ENCODE peak calls at places on chromosomes 5 and 9, in seven cellular contexts. M, A, N, E, B, L and K are unnamed samples.

GRCh38 chr9:137156567-137157375 is 13.1 kb downstream of the LRRC26 start:
- DNase-seq in E (no peak), A (peak), N (peak), M (peak), L (no peak), B (peak), K (peak)

GRCh38 chr5:15222156-15222555 is 277.8 kb upstream of the FBXL7 start:
- DNase-seq in A (no peak), M (no peak), N (no peak), B (no peak), E (no peak), L (peak), K (no peak)

GRCh38 chr5:1315018-1315708 is 20.3 kb upstream of the TERT start:
- DNase-seq in N (peak), M (no peak), L (no peak), A (no peak), B (no peak), E (no peak), K (no peak)

GRCh38 chr9:129479217-129480011 is 141.5 kb downstream of the C9orf50 start:
- DNase-seq in L (no peak), B (no peak), A (no peak), N (no peak), E (no peak), M (no peak), K (no peak)

GRCh38 chr5:5504325-5504724 is 81.8 kb downstream of the ICE1 start:
- DNase-seq in B (no peak), M (no peak), L (no peak), E (no peak), A (no peak), N (no peak), K (no peak)

GRCh38 chr5:73452215-73452614 is 3.6 kb upstream of the FOXD1 start:
- DNase-seq in M (no peak), N (no peak), B (no peak), E (no peak), L (no peak), A (no peak), K (no peak)

GRCh38 chr5:65811004-65811403 is 89.0 kb downstream of the NLN start:
- DNase-seq in B (no peak), E (no peak), A (peak), L (no peak), M (no peak), N (no peak), K (no peak)

GRCh38 chr5:79512692-79513518 is 1.0 kb downstream of the HOMER1 start:
- DNase-seq in M (peak), B (peak), L (no peak), A (peak), N (peak), E (no peak), K (peak)

GRCh38 chr5:96254980-96255681 is 177.9 kb downstream of the PCSK1 start:
- DNase-seq in E (no peak), A (peak), L (no peak), M (no peak), B (peak), N (no peak), K (no peak)

GRCh38 chr5:91123896-91124295 is 259.2 kb downstream of the ARRDC3 start:
- DNase-seq in M (no peak), E (no peak), N (no peak), A (no peak), L (no peak), B (no peak), K (no peak)

GRCh38 chr5:38420246-38420645 is 136.2 kb downstream of the LIFR start:
- DNase-seq in E (no peak), L (no peak), A (peak), N (no peak), M (no peak), B (peak), K (no peak)
- H4K8ac ChIP-seq in E (no peak), L (no peak), A (no peak), N (no peak), M (no peak), B (no peak), K (no peak)

GRCh38 chr5:153050496-153051179 is 439.8 kb upstream of the GRIA1 start:
- DNase-seq in L (no peak), E (no peak), M (no peak), A (no peak), N (no peak), B (no peak), K (no peak)
- H3K27ac ChIP-seq in L (no peak), E (no peak), M (no peak), A (no peak), N (no peak), B (no peak), K (no peak)

GRCh38 chr9:93126151-93126781 is 7.8 kb downstream of the NINJ1 start:
- DNase-seq in M (no peak), B (no peak), E (no peak), L (no peak), A (no peak), N (peak), K (no peak)

GRCh38 chr9:93122721-93123221 is 11.3 kb downstream of the NINJ1 start:
- DNase-seq in E (no peak), A (no peak), B (no peak), M (no peak), L (no peak), N (peak), K (no peak)

GRCh38 chr9:93123561-93124283 is 10.3 kb downstream of the NINJ1 start:
- DNase-seq in A (no peak), N (peak), B (no peak), E (no peak), L (no peak), M (no peak), K (no peak)

GRCh38 chr9:93125331-93125894 is 8.6 kb downstream of the NINJ1 start:
- DNase-seq in L (no peak), E (no peak), N (peak), M (no peak), A (no peak), B (no peak), K (no peak)

GRCh38 chr9:93124793-93125192 is 9.3 kb downstream of the NINJ1 start:
- DNase-seq in N (peak), L (no peak), A (no peak), E (no peak), M (no peak), B (no peak), K (no peak)
- H3K4ac ChIP-seq in N (no peak), L (no peak), A (no peak), E (no peak), M (no peak), B (no peak), K (no peak)

GRCh38 chr9:35571113-35571512 is 33.9 kb upstream of the TESK1 start:
- DNase-seq in M (no peak), N (no peak), E (no peak), L (no peak), B (no peak), A (no peak), K (no peak)
- H4K8ac ChIP-seq in M (no peak), N (no peak), E (no peak), L (no peak), B (no peak), A (no peak), K (no peak)

GRCh38 chr5:59358005-59358404 is 535.5 kb downstream of the PDE4D start:
- DNase-seq in E (no peak), A (no peak), B (peak), L (no peak), N (no peak), M (no peak), K (peak)
- H3K27ac ChIP-seq in E (no peak), A (no peak), B (no peak), L (no peak), N (no peak), M (no peak), K (peak)

DNA sequence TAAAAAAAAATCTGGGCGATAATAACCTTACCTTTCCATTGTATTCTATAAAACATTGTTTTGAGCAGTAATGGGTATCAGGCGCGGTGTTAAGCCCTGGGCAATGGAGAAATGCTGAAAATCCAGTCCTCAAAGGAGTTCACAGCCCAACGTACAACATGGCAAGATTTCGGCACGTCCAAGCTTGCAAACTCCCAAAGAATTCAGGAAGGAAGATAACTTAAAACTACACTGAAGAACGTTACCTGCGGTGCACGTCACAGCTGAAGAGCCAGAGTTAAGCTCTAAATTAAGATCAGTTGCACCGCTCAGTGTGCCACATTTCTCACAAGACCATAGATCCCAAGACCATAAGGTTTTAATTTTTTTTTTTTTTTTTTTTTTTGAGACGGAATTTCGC is 942 bp downstream of the ALDH7A1 start:
- DNase-seq in A (peak), L (peak), N (no peak), M (no peak), E (no peak), B (peak), K (peak)
- H3K4ac ChIP-seq in A (peak), L (no peak), N (no peak), M (no peak), E (no peak), B (no peak), K (no peak)

DNA sequence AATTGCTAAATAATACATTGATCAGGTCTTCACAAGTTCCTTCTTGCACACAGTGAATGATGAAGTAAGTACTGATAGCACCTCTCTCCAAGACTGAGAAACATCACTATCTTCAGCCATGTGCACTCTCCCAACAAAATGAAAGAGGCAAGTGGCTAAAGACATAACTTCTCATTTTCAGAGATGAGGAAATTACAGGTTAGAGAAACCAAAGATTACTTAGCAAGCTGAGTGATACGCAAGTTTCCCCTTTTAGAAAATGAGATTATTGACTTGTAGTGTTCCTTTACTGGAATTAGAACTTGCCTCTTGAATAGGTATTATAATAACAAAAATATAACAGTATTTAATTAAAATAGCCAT is 21.6 kb downstream of the CEMIP2 start:
- DNase-seq in N (no peak), E (no peak), L (no peak), A (no peak), B (no peak), M (no peak), K (no peak)
- H4K8ac ChIP-seq in N (no peak), E (no peak), L (no peak), A (no peak), B (no peak), M (no peak), K (no peak)

DNA sequence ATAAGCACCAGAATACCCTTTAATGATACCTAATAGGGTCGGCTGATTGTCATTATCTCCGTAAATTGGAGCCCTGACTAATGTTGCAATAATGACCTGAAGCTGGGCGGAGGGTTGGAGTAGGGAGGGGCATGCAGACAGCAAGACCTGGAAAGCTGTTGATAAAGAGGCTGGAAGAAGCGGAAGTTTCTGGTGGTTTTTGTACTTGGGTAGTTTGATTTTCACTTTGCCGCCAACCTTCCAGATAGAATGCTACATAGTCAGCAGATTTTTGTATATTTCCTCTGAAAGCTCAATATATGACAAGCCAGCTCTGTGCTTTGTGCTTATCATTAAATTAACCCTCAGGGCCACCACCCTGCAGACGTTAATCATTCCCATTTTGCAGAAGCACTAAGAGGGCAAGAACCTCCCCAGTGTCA is 34.9 kb downstream of the DIRAS2 start:
- DNase-seq in M (no peak), N (no peak), E (no peak), B (no peak), A (no peak), L (no peak), K (peak)
- H3K27ac ChIP-seq in M (no peak), N (no peak), E (no peak), B (peak), A (no peak), L (no peak), K (no peak)